ENCODE peak calls at places on chromosomes 13 and 19, in seven cellular contexts. R, Y, G, H, Z, A and I are unnamed samples.

GRCh38 chr13:112910016-112910415 is 59.0 kb upstream of the MCF2L start:
- DNase-seq in G (no peak), Y (no peak), R (no peak), A (no peak), Z (no peak), H (no peak), I (no peak)

GRCh38 chr13:24503376-24503690 is 9.2 kb downstream of the PARP4 start:
- DNase-seq in R (no peak), G (no peak), A (no peak), Y (no peak), Z (peak; percentile 39), H (no peak), I (no peak)

GRCh38 chr13:66809496-66809895 is 420.6 kb downstream of the PCDH9 start:
- DNase-seq in A (no peak), H (no peak), Y (no peak), G (no peak), Z (no peak), R (no peak), I (peak; percentile 56)

GRCh38 chr19:5692785-5693194 is 2.7 kb downstream of the RPL36 start:
- DNase-seq in Z (no peak), Y (no peak), A (no peak), R (no peak), H (no peak), G (no peak), I (no peak)

GRCh38 chr19:4911786-4912672 is 2.7 kb downstream of the UHRF1 start:
- DNase-seq in Y (peak; percentile 99), Z (peak; percentile 64), A (peak; percentile 52), R (peak; percentile 99), H (peak; percentile 37), G (peak; percentile 90), I (peak; percentile 100)

GRCh38 chr19:18385675-18386542 is at the start of gene GDF15:
- DNase-seq in A (peak; percentile 96), R (peak; percentile 92), H (no peak), Z (peak; percentile 96), G (peak; percentile 87), Y (peak; percentile 77), I (peak; percentile 98)

GRCh38 chr13:101516262-101516661 is 63.8 kb downstream of the ITGBL1 start:
- DNase-seq in H (no peak), Y (no peak), R (no peak), G (no peak), Z (no peak), A (no peak), I (no peak)

GRCh38 chr19:38061294-38061693 is 154.3 kb downstream of the SIPA1L3 start:
- DNase-seq in A (no peak), Z (no peak), G (peak; percentile 65), R (peak; percentile 57), Y (peak; percentile 68), H (no peak), I (peak; percentile 80)

GRCh38 chr13:110216006-110216402 is 91.0 kb downstream of the COL4A1 start:
- DNase-seq in H (no peak), R (no peak), Y (no peak), Z (no peak), A (no peak), G (no peak), I (no peak)

GRCh38 chr19:7533281-7533819 is 2.2 kb upstream of the PNPLA6 start:
- DNase-seq in G (no peak), Y (no peak), H (no peak), Z (peak; percentile 62), R (peak; percentile 77), A (peak; percentile 61), I (peak; percentile 67)

GRCh38 chr19:40512473-40513344 is 45.9 kb downstream of the SPTBN4 start:
- DNase-seq in A (peak; percentile 27), R (peak; percentile 20), Y (no peak), H (no peak), G (no peak), Z (no peak), I (peak; percentile 27)

GRCh38 chr13:75774176-75774575 is 138.0 kb downstream of the LMO7 start:
- DNase-seq in H (no peak), G (no peak), Y (no peak), R (no peak), A (no peak), Z (no peak), I (no peak)

DNA sequence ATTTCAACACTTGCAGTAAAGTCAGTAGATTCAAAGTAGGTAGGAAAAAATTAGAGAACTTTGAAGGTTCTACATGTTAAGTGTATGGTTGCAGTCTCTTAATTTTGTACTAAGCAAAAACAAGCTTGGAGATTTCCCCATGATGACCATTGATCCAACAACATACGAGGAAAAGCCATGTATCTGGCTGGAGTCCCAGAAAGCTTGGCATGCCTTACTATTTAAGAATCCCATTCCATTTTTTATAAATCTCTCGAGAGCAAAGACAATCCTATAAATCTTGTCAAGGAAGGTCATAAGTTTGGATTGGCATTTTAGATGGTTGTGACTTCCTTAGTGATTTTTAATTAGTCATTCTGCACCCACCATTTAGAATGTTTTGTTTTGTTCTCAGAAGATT is 495.9 kb downstream of the GPC5 start:
- DNase-seq in A (no peak), R (peak; percentile 6), Y (no peak), G (no peak), H (no peak), Z (no peak), I (peak; percentile 13)
- H3K4me3 ChIP-seq in A (no peak overlapping the region), R (no peak overlapping the region), Y (no peak overlapping the region), G (no peak overlapping the region), H (no peak overlapping the region), Z (no peak overlapping the region), I (no peak overlapping the region)

GRCh38 chr13:91813255-91813654 is 414.8 kb downstream of the GPC5 start:
- DNase-seq in Y (no peak), A (no peak), H (no peak), Z (no peak), G (no peak), R (no peak), I (no peak)

GRCh38 chr13:91817250-91817649 is 418.8 kb downstream of the GPC5 start:
- DNase-seq in A (no peak), H (no peak), Z (no peak), Y (no peak), R (peak; percentile 21), G (no peak), I (peak; percentile 47)
- TF ChIP-seq CTCF in A (no peak), H (no peak), Z (no peak), Y (peak; percentile 36), R (no peak), G (no peak), I (peak; percentile 46)

DNA sequence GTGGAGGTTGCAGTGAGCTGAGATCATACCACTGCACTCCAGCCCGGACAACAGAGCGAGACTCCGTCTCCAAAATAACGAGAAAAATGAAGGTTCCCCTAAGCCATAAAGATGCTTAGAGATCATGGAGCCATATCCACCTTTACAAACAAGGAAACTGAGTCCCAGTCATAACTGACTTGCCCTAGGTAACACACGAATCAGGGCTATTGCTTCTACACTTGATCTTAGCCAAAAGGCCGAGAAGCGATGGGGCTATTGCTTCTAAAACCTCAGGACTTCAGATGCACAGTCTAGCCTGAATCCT is 3.2 kb downstream of the DBP start:
- DNase-seq in G (no peak), Z (no peak), H (no peak), A (no peak), Y (no peak), R (no peak), I (no peak)
- H3K4me3 ChIP-seq in G (no peak overlapping the region), Z (peak overlapping the region; percentile 39), H (peak overlapping the region; percentile 50), A (peak overlapping the region; percentile 62), Y (peak overlapping the region; percentile 37), R (no peak overlapping the region), I (peak overlapping the region; percentile 30)

GRCh38 chr19:13053238-13053637 is 49.4 kb downstream of the LYL1 start:
- DNase-seq in A (no peak), Y (no peak), R (peak; percentile 80), Z (no peak), G (no peak), H (no peak), I (no peak)
- TF ChIP-seq CTCF in A (no peak), Y (no peak), R (no peak), Z (no peak), G (no peak), H (no peak), I (no peak)